ENCODE peak calls at places on chromosomes 16 and 17, in four cellular contexts. V is BE2C, H is choroid plexus epithelial cell, D is GM10248. W is an unnamed sample.

GRCh38 chr17:49450735-49451134 is 36.1 kb upstream of the PHB1 start:
- DNase-seq in V (no peak), H (peak), D (no peak), W (no peak)

GRCh38 chr17:44223574-44224046 is 4.1 kb upstream of the UBTF start:
- DNase-seq in H (no peak), D (no peak), V (no peak), W (no peak)

GRCh38 chr16:47965439-47965838 is 190.4 kb downstream of the ABCC12 start:
- DNase-seq in V (no peak), H (peak), D (no peak), W (no peak)

GRCh38 chr17:71926746-71927398 is 193.9 kb upstream of the SOX9 start:
- DNase-seq in V (no peak), H (no peak), D (no peak), W (no peak)

GRCh38 chr16:58020628-58021521 is 4.7 kb upstream of the MMP15 start:
- DNase-seq in H (peak), V (peak), D (peak), W (peak)

GRCh38 chr17:30926516-30926915 is 4.8 kb downstream of the ADAP2 start:
- DNase-seq in V (no peak), H (no peak), D (peak), W (no peak)

GRCh38 chr16:15052747-15053476 is 3.0 kb downstream of the NTAN1 start:
- DNase-seq in V (peak), D (no peak), H (no peak), W (no peak)

GRCh38 chr16:14196539-14196938 is 125.4 kb downstream of the MRTFB start:
- DNase-seq in V (no peak), H (peak), D (peak), W (no peak)

GRCh38 chr16:2817496-2818277 is 650 bp downstream of the PRSS21 start:
- DNase-seq in H (no peak), D (no peak), V (no peak), W (no peak)

GRCh38 chr17:19546289-19547065 is 12.8 kb downstream of the SLC47A1 start:
- DNase-seq in V (no peak), D (no peak), H (no peak), W (no peak)

GRCh38 chr17:37844158-37844976 is 79.8 kb upstream of the TBC1D3K start:
- DNase-seq in H (peak), V (peak), D (peak), W (peak)

GRCh38 chr16:83356266-83356665 is 451.5 kb upstream of the HSBP1 start:
- DNase-seq in D (peak), V (no peak), H (peak), W (peak)

GRCh38 chr17:72618018-72618509 is 474.4 kb downstream of the SLC39A11 start:
- DNase-seq in H (no peak), D (no peak), V (peak), W (no peak)

GRCh38 chr17:2594657-2595085 is 1.2 kb downstream of the PAFAH1B1 start:
- DNase-seq in D (no peak), H (no peak), V (no peak), W (no peak)

GRCh38 chr16:67279296-67280089 is at the start of gene PLEKHG4:
- DNase-seq in D (peak), H (peak), V (peak), W (peak)

GRCh38 chr17:37368577-37368976 is 7.2 kb upstream of the C17orf78 start:
- DNase-seq in H (peak), V (no peak), D (no peak), W (no peak)

GRCh38 chr17:27526603-27527002 is 70.4 kb downstream of the KSR1 start:
- DNase-seq in V (no peak), H (peak), D (peak), W (no peak)

GRCh38 chr17:78774456-78774855 is 7.6 kb downstream of the CYTH1 start:
- DNase-seq in D (no peak), V (no peak), H (no peak), W (no peak)

GRCh38 chr17:73096866-73097265 is 4.4 kb upstream of the SLC39A11 start:
- DNase-seq in V (peak), D (no peak), H (no peak), W (no peak)

GRCh38 chr16:58114827-58115825 is 14.1 kb downstream of the CFAP20 start:
- DNase-seq in H (peak), V (peak), D (no peak), W (no peak)

GRCh38 chr16:11393861-11394592 is 48.8 kb downstream of the RMI2 start:
- DNase-seq in D (no peak), H (no peak), V (no peak), W (no peak)

GRCh38 chr16:11396241-11397048 is 51.2 kb downstream of the RMI2 start:
- DNase-seq in D (peak), V (peak), H (peak), W (peak)

GRCh38 chr16:11395949-11396240 is 50.6 kb downstream of the RMI2 start:
- DNase-seq in D (no peak), H (no peak), V (no peak), W (no peak)

GRCh38 chr16:11394593-11394960 is 49.3 kb downstream of the RMI2 start:
- DNase-seq in D (no peak), V (no peak), H (no peak), W (no peak)

DNA sequence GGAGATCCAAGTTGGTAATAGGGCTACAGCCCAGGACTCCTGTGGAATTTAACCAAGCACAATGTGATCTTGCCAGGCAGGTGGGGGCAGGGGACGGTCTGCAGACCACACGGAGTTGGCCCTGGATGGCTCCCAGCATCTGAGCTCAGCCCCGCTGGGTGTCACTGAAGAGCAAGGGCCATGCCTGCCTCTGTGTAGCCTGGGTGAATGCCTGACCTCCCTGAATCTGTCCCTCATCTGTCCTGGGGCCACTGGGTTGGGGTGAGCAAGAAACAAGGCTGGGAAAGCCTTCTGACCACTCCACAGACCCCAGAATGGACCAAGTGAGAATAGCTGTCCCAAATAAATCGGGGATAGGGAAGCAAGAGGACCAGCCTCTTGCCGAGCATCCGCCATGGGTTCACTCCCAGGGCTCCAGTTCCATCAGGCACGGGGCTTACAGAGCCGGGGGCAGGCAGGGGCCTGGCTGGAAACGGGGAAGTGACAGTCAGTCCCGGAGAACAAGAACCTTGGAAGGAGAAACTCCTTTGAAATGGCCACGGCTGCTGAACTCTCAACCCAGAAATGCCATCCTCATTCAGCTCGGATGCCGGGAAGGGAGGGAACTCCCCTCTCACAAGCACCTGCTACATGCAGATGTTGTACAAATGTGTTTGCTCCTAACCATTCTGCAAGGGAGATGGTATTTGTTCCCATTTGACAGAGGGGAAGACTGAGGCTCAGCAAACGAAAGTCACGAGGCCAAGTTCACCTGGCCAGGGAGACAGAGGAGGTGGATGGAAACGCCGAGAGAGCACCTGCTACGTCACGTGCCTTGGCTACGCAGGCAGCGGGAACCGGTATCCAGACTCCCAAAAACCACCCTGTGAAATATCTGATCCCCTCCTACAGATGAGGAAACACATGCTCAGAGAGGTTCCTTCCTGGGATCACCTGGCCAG is 50.0 kb downstream of the RMI2 start:
- DNase-seq in H (no peak), V (no peak), D (no peak), W (no peak)
- TF ChIP-seq CTCF in H (no peak), V (peak), D (no peak), W (no peak)

DNA sequence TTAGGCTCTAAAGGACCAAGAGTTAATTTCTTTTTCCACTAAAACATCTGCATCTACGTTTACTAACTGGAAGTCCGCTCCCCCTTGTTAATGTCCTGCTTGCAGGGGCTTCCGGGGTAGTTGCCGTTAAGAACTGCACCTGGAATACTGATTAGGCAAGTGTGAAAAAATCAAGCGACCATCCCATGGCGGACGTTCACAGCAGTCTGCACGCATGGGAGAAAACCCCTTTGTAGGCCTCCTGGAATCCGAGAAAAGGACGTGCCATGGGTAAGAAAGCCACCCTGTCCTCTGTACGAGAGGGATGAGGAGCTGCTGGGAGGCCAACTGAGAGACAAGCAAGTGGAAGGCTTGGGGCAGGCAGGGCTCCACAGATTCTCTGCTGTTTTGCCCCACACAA is 14.9 kb downstream of the SNN start:
- DNase-seq in V (no peak), H (no peak), D (no peak), W (no peak)
- TF ChIP-seq CTCF in V (no peak), H (no peak), D (no peak), W (no peak)

GRCh38 chr16:85428168-85428898 is 184.8 kb upstream of the GSE1 start:
- DNase-seq in H (peak), V (peak), D (peak), W (peak)
- TF ChIP-seq CTCF in H (peak), V (peak), D (peak), W (peak)

GRCh38 chr17:39704821-39705551 is 5.1 kb downstream of the ERBB2 start:
- DNase-seq in V (no peak), H (peak), D (no peak), W (no peak)
- TF ChIP-seq CTCF in V (no peak), H (peak), D (no peak), W (no peak)

W was measured in progenitor cell of endocrine pancreas.